ENCODE peak calls at places on chromosome 9, in six cellular contexts. A is A549, W is GM12878, L is HepG2, K is K562, X is endothelial cell of umbilical vein. H is an unnamed sample.

GRCh38 chr9:87425202-87425601 is 72.5 kb upstream of the DAPK1 start:
- DNase-seq in A (no peak), W (no peak), L (no peak), K (no peak), X (no peak), H (peak)

GRCh38 chr9:99056876-99057664 is 47.8 kb upstream of the TGFBR1 start:
- DNase-seq in A (no peak), W (no peak), L (no peak), K (no peak), X (no peak), H (peak)

GRCh38 chr9:136105398-136106135 is 10.5 kb upstream of the NACC2 start:
- DNase-seq in A (no peak), W (no peak), L (no peak), K (no peak), X (no peak), H (peak)

GRCh38 chr9:133576591-133577462 is 32.4 kb downstream of the FAM163B start:
- DNase-seq in A (no peak), W (no peak), L (no peak), K (peak), X (no peak), H (peak)

GRCh38 chr9:104993291-104993963 is 65.5 kb upstream of the ABCA1 start:
- DNase-seq in A (no peak), W (no peak), L (peak), K (no peak), X (peak), H (peak)

GRCh38 chr9:129310666-129311350 is 132.7 kb upstream of the IER5L start:
- DNase-seq in A (no peak), W (no peak), L (no peak), K (no peak), X (no peak), H (no peak)

GRCh38 chr9:133032171-133032570 is 1.4 kb downstream of the GTF3C5 start:
- DNase-seq in A (no peak), W (no peak), L (no peak), K (no peak), X (no peak), H (no peak)

GRCh38 chr9:83330207-83331196 is 207.7 kb downstream of the FRMD3 start:
- DNase-seq in A (no peak), W (no peak), L (peak), K (no peak), X (no peak), H (peak)

GRCh38 chr9:37667706-37668672 is 17.2 kb downstream of the FRMPD1 start:
- DNase-seq in A (peak), W (no peak), L (peak), K (no peak), X (no peak), H (no peak)

GRCh38 chr9:93132946-93133640 is 958 bp downstream of the NINJ1 start:
- DNase-seq in A (peak), W (no peak), L (peak), K (no peak), X (peak), H (no peak)

GRCh38 chr9:126032135-126032534 is 285.0 kb downstream of the PBX3 start:
- DNase-seq in A (no peak), W (no peak), L (no peak), K (no peak), X (no peak), H (no peak)

GRCh38 chr9:15509931-15510788 is 610 bp downstream of the PSIP1 start:
- DNase-seq in A (peak), W (no peak), L (peak), K (peak), X (peak), H (peak)

GRCh38 chr9:114078021-114078780 is at the start of gene AMBP:
- DNase-seq in A (no peak), W (no peak), L (peak), K (peak), X (no peak), H (peak)

GRCh38 chr9:98034593-98035546 is 21.7 kb upstream of the NANS start:
- DNase-seq in A (peak), W (peak), L (peak), K (peak), X (peak), H (peak)

GRCh38 chr9:87579761-87580626 is 82.3 kb downstream of the DAPK1 start:
- DNase-seq in A (no peak), W (no peak), L (no peak), K (no peak), X (no peak), H (no peak)

DNA sequence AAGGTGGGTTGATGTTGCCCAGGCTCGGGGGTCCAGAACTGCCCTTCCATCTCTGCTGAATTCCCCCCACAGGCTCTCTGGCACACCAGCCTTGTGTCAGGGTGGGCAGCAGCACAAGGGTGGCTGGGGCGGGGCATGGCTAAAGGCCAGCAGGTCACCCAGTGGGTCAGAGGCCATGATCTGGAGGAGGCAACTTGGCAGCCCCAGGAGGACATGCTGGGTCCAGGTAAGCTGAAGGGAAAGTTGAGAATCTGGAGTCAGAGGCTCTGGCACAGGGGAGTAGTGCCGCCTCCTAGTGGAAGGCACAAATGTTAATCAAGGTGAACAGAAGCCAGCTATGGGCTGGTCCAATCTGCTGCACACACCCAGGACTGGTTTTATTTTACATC is 6.2 kb downstream of the TMEM8B start:
- DNase-seq in A (no peak), W (no peak), L (no peak), K (peak), X (no peak), H (no peak)
- TF ChIP-seq MYC in A (no peak), W (no peak), L (no peak), K (no peak), X (no peak), H (no peak)

GRCh38 chr9:69173891-69174644 is at the start of gene TJP2:
- DNase-seq in A (no peak), W (no peak), L (peak), K (peak), X (peak), H (peak)
- TF ChIP-seq POLR2A in A (no peak), W (no peak), L (peak), K (peak), X (peak), H (no peak)

GRCh38 chr9:18888241-18888794 is 144.7 kb downstream of the SAXO1 start:
- DNase-seq in A (no peak), W (no peak), L (no peak), K (no peak), X (no peak), H (no peak)

GRCh38 chr9:18891946-18892670 is 140.9 kb downstream of the SAXO1 start:
- DNase-seq in A (no peak), W (no peak), L (no peak), K (no peak), X (no peak), H (no peak)

GRCh38 chr9:18890372-18890771 is 142.6 kb downstream of the SAXO1 start:
- DNase-seq in A (no peak), W (peak), L (no peak), K (no peak), X (peak), H (no peak)

GRCh38 chr9:18887546-18887945 is 145.5 kb downstream of the SAXO1 start:
- DNase-seq in A (no peak), W (no peak), L (no peak), K (no peak), X (no peak), H (no peak)

DNA sequence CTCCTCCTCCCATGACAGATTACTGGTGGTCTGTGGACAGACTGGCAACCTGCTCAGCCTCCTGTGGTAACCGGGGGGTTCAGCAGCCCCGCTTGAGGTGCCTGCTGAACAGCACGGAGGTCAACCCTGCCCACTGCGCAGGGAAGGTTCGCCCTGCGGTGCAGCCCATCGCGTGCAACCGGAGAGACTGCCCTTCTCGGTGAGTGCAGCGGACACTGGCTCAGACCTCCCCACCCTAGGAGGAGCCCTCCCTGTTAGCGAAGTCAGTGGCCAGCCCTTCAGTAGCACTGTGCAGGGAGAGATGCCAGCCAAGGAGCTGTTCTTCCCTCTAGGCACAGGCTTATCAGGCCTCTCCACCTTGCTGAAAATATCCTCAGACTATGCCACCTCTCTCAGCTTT is 143.5 kb downstream of the SAXO1 start:
- DNase-seq in A (no peak), W (no peak), L (no peak), K (no peak), X (no peak), H (no peak)
- TF ChIP-seq MYC in A (no peak), W (no peak), L (no peak), K (no peak), X (no peak), H (no peak)

DNA sequence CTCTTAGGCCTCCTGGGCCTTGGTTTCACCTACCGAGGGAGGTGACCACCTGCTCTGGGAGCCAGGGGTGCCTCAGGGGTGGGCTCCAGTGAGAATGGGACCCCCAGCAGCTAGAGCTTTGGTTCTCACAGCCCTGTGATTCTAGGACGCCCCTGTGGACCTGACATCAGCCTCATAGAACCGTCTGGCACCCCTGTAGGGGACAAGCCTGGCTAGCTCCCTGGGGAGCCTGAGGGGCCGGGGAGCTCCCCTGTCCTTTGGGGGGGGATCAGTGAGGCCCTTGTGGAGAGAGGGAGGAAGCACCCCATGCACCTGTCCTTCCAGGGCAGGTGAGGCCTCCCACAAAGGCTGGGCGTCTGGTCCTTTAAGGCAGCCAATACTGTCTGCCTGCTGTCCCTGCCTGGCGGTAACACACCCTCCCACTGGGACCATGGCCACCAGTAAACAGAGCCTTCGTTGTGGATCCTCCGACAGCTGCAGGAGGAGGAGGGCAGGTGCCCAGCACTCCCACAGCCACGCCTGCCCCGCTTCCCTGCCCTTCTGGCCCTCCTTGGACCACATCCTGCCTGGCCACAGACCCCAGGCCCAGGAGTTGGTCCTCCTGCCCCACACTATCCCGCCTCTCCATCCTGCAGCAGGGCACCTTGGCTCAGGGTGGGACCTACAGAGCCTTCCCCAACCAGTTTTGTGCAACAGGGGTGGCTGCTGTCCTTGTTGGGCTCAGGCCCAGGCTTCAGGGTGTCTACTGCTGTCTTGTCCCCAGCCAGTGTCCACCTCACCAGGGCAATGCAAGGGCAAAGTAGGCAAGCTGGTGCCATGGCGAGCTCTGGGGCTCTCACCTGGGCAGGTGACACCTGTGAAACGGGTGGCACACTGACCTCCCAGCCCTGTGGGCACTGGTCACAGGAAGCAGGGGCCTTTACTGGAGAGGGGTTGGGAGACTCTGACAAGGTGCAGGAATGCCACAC is 3.0 kb upstream of the TUBB4B start:
- DNase-seq in A (no peak), W (no peak), L (no peak), K (no peak), X (no peak), H (peak)
- TF ChIP-seq POLR2A in A (no peak), W (no peak), L (no peak), K (no peak), X (no peak), H (no peak)

GRCh38 chr9:13568851-13569618 is 289.5 kb upstream of the MPDZ start:
- DNase-seq in A (no peak), W (no peak), L (no peak), K (no peak), X (peak), H (no peak)
- TF ChIP-seq MYC in A (no peak), W (no peak), L (no peak), K (no peak), X (no peak), H (no peak)

GRCh38 chr9:70049672-70050271 is 6.1 kb downstream of the MAMDC2 start:
- DNase-seq in A (no peak), W (no peak), L (no peak), K (no peak), X (no peak), H (no peak)
- TF ChIP-seq POLR2A in A (no peak), W (no peak), L (no peak), K (no peak), X (no peak), H (no peak)

H was measured in NB4.